ENCODE peak calls at places on chromosomes 16 and 17, in nine cellular contexts. U, D, N, Q, P, V, H, W and Z are unnamed samples.
A peak's percentile ranks its signal among the peaks of the same experiment; 100 is the strongest.

GRCh38 chr16:85002099-85002541 is 9.2 kb downstream of the ZDHHC7 start:
- DNase-seq in V (no peak), D (no peak), N (no peak), W (peak; percentile 20), U (no peak), H (no peak), P (no peak), Q (no peak), Z (peak; percentile 35)

GRCh38 chr16:53029971-53030370 is 22.7 kb downstream of the CHD9NB start:
- DNase-seq in Q (no peak), W (no peak), U (no peak), H (no peak), V (no peak), P (no peak), N (no peak), D (no peak), Z (no peak)

GRCh38 chr17:10357768-10358167 is 15.0 kb downstream of the MYH13 start:
- DNase-seq in P (no peak), Q (no peak), U (no peak), V (peak; percentile 1), H (no peak), W (no peak), N (no peak), D (no peak), Z (no peak)

GRCh38 chr17:72030067-72030899 is 90.5 kb upstream of the SOX9 start:
- DNase-seq in Q (peak; percentile 26), U (peak; percentile 37), D (peak; percentile 49), V (peak; percentile 46), P (peak; percentile 41), H (no peak), N (no peak), W (peak; percentile 67), Z (no peak)

GRCh38 chr16:86601356-86601755 is 23.0 kb downstream of the FOXL1 start:
- DNase-seq in W (no peak), N (no peak), P (no peak), U (no peak), H (no peak), V (no peak), Q (no peak), D (no peak), Z (no peak)

GRCh38 chr16:85309656-85310587 is 197.7 kb upstream of the CIBAR2 start:
- DNase-seq in P (no peak), V (no peak), Q (no peak), W (no peak), N (no peak), D (no peak), U (no peak), H (no peak), Z (no peak)

GRCh38 chr16:83903739-83904138 is 4.8 kb downstream of the MLYCD start:
- DNase-seq in N (no peak), P (no peak), Q (no peak), H (no peak), U (no peak), V (no peak), W (peak; percentile 51), D (no peak), Z (no peak)

GRCh38 chr16:88287219-88287618 is 95.5 kb upstream of the ZNF469 start:
- DNase-seq in P (no peak), U (no peak), W (no peak), D (no peak), Q (no peak), V (peak; percentile 86), N (peak; percentile 36), H (no peak), Z (no peak)

GRCh38 chr17:38798614-38799500 is 499 bp downstream of the PIP4K2B start:
- DNase-seq in P (peak; percentile 18), N (peak; percentile 22), V (no peak), H (peak; percentile 54), W (peak; percentile 25), U (peak; percentile 54), D (no peak), Q (peak; percentile 44), Z (no peak)

GRCh38 chr17:31413871-31414589 is 22.6 kb downstream of the RAB11FIP4 start:
- DNase-seq in N (peak; percentile 61), V (no peak), Q (no peak), U (no peak), H (no peak), W (no peak), D (no peak), P (peak; percentile 77), Z (no peak)

GRCh38 chr17:2547176-2547575 is 35.5 kb upstream of the METTL16 start:
- DNase-seq in N (peak; percentile 87), D (no peak), W (no peak), Q (no peak), H (no peak), P (peak; percentile 46), U (no peak), V (no peak), Z (no peak)

GRCh38 chr16:13560151-13560550 is 359.8 kb upstream of the ERCC4 start:
- DNase-seq in W (no peak), V (no peak), H (no peak), P (no peak), D (no peak), N (no peak), U (no peak), Q (no peak), Z (no peak)

GRCh38 chr17:67546578-67547527 is 169.8 kb downstream of the PITPNC1 start:
- DNase-seq in H (no peak), V (peak; percentile 28), D (peak; percentile 59), W (peak; percentile 47), P (no peak), N (peak; percentile 4), Q (peak; percentile 87), U (peak; percentile 77), Z (peak; percentile 51)

GRCh38 chr17:57086069-57086930 is 1.3 kb downstream of the AKAP1 start:
- DNase-seq in D (peak; percentile 91), H (no peak), N (peak; percentile 46), W (no peak), U (peak; percentile 87), Q (peak; percentile 50), P (peak; percentile 12), V (no peak), Z (peak; percentile 70)

GRCh38 chr17:47275245-47275984 is 21.8 kb downstream of the ITGB3 start:
- DNase-seq in V (peak; percentile 28), W (peak; percentile 83), P (peak; percentile 39), Q (peak; percentile 66), D (peak; percentile 63), N (peak; percentile 67), H (peak; percentile 68), U (peak; percentile 75), Z (peak; percentile 92)

GRCh38 chr16:85473326-85473725 is 139.8 kb upstream of the GSE1 start:
- DNase-seq in U (no peak), D (no peak), V (no peak), H (no peak), Q (no peak), W (no peak), P (no peak), N (no peak), Z (no peak)

DNA sequence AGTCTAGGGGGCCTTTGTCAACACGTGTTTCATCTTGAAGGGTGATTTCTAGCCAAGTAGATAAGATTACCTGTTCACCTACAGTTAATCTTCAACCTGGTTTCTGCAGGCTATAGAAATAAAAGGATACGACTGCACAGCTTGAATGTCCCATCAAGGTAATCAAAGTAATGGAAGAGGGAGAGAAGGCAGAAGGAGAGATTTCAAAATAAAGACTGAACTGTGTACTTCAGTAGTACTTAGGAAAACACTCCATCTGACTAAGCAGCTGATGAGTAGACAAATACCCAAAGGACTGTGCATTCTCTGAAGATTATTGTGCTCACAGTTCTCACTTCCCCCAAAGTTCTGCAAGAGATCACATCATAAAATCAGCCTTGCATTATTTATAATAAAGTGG is 5.8 kb upstream of the RFFL start:
- DNase-seq in H (no peak), P (peak; percentile 41), V (no peak), W (no peak), U (no peak), D (no peak), Q (no peak), N (no peak), Z (no peak)
- TF ChIP-seq CTCF in H (no peak), P (no peak), V (no peak), W (no peak), U (no peak), D (no peak), Q (no peak), N (no peak), Z (no peak)

GRCh38 chr17:40561294-40561870 is 3.9 kb downstream of the CCR7 start:
- DNase-seq in V (no peak), U (no peak), Q (peak; percentile 21), D (peak; percentile 20), W (no peak), N (no peak), P (no peak), H (no peak), Z (no peak)

GRCh38 chr17:40563371-40564052 is 1.8 kb downstream of the CCR7 start:
- DNase-seq in U (no peak), P (no peak), N (no peak), W (no peak), Q (peak; percentile 20), V (no peak), H (no peak), D (no peak), Z (no peak)

GRCh38 chr17:40560592-40561293 is 4.5 kb downstream of the CCR7 start:
- DNase-seq in N (no peak), U (peak; percentile 22), V (peak; percentile 49), D (peak; percentile 47), Q (peak; percentile 31), W (peak; percentile 89), P (no peak), H (no peak), Z (peak; percentile 45)

GRCh38 chr17:40562841-40563370 is 2.4 kb downstream of the CCR7 start:
- DNase-seq in N (no peak), P (no peak), H (no peak), D (no peak), U (no peak), W (no peak), Q (no peak), V (no peak), Z (no peak)

GRCh38 chr17:40561871-40562611 is 3.2 kb downstream of the CCR7 start:
- DNase-seq in N (no peak), H (no peak), P (no peak), Q (peak; percentile 19), W (no peak), V (peak; percentile 63), U (no peak), D (peak; percentile 18), Z (no peak)
- TF ChIP-seq CTCF in N (no peak), H (no peak), P (peak; percentile 64), Q (no peak), W (peak; percentile 23), V (no peak), U (no peak), D (peak; percentile 41), Z (no peak)

DNA sequence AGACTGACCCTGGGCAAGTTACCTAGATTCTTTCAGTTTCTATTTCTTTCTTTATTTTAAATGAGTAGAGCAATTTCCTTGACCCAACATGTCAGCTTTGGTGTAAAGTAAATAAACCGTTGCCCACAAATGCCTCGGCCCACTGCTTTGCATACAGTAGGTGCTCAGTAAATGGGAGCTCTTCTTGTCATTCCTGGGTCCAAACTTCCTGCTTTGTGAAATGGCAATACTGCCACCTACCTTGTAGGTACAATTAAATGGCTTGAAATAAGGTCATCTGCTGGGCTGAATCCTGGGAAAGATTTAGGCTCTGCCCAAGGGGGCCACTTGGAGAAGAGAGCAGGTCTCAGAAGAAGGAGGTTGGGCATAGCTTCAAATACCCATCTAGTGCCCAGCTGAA is 253.0 kb downstream of the HS3ST3B1 start:
- DNase-seq in U (no peak), Q (no peak), N (no peak), H (no peak), W (no peak), P (no peak), D (no peak), V (no peak), Z (no peak)
- TF ChIP-seq CTCF in U (no peak), Q (no peak), N (no peak), H (no peak), W (no peak), P (no peak), D (no peak), V (no peak), Z (peak; percentile 20)

GRCh38 chr16:50326835-50327465 is 41.8 kb downstream of the BRD7 start:
- DNase-seq in Q (no peak), W (peak; percentile 42), D (no peak), U (no peak), H (no peak), N (peak; percentile 54), P (no peak), V (no peak), Z (no peak)
- TF ChIP-seq CTCF in Q (peak; percentile 20), W (peak; percentile 66), D (no peak), U (peak; percentile 38), H (no peak), N (peak; percentile 29), P (peak; percentile 80), V (peak; percentile 49), Z (peak; percentile 54)